ENCODE peak calls at places on chromosomes 11 and 22, in six cellular contexts. E is activated CD8-positive, alpha-beta memory T cell treated with anti-CD3 and anti-CD28 coated beads for 24 hours; G is stimulated activated CD4-positive, alpha-beta T cell treated with anti-CD3 and anti-CD28 coated beads, Interleukin-12 subunit alpha, Interleukin-12 subunit beta, amount 100 ng/mL, for 4 hours; W is NCI-H446; H is GM12865; Z is NCI-H774. J is an unnamed sample.

GRCh38 chr22:44403930-44404329 is 91.2 kb upstream of the SHISAL1 start:
- DNase-seq in Z (no peak), G (no peak), W (no peak), H (no peak), E (no peak), J (no peak)

GRCh38 chr11:11119917-11120316 is 233.1 kb downstream of the CSNK2A3 start:
- DNase-seq in Z (no peak), G (no peak), H (no peak), W (no peak), E (no peak), J (no peak)

GRCh38 chr22:48310740-48311139 is 1516.9 kb downstream of the BRD1 start:
- DNase-seq in W (no peak), Z (no peak), H (no peak), E (no peak), G (no peak), J (no peak)

GRCh38 chr11:72225411-72225951 is 914 bp downstream of the INPPL1 start:
- DNase-seq in E (peak; percentile 73), G (no peak), Z (no peak), H (peak; percentile 32), W (no peak), J (peak; percentile 34)

GRCh38 chr22:45077826-45078334 is 68.1 kb upstream of the PHF21B start:
- DNase-seq in H (no peak), W (no peak), Z (no peak), E (no peak), G (no peak), J (no peak)

GRCh38 chr11:8532475-8532874 is 61.6 kb downstream of the STK33 start:
- DNase-seq in H (peak; percentile 63), Z (no peak), E (no peak), G (no peak), W (no peak), J (no peak)

GRCh38 chr11:93986716-93987115 is 34.4 kb upstream of the HEPHL1 start:
- DNase-seq in G (no peak), E (no peak), H (no peak), Z (peak; percentile 82), W (no peak), J (no peak)

GRCh38 chr11:44627911-44628729 is 62.7 kb downstream of the CD82 start:
- DNase-seq in E (peak; percentile 50), Z (peak; percentile 66), W (peak; percentile 69), H (peak; percentile 73), G (no peak), J (no peak)

GRCh38 chr11:108364159-108364558 is 103.2 kb downstream of the C11orf65 start:
- DNase-seq in W (no peak), H (no peak), E (no peak), Z (no peak), G (no peak), J (no peak)

GRCh38 chr22:50728523-50728931 is 9.5 kb upstream of the ACR start:
- DNase-seq in E (no peak), W (no peak), G (no peak), H (no peak), Z (no peak), J (no peak)

J was measured in HL-60.